ENCODE peak calls at places on chromosomes 7 and 10, in six cellular contexts. L is endothelial cell, K is occipital lobe, O is mucosa of descending colon, C is bronchial epithelial cell, N is hepatocyte. F is an unnamed sample.

GRCh38 chr7:6479067-6479466 is 31.3 kb upstream of the DAGLB start:
- DNase-seq in L (no peak), K (no peak), O (peak; percentile 18), C (no peak), N (no peak), F (no peak)

GRCh38 chr7:118918556-118918955 is 694.1 kb downstream of the ANKRD7 start:
- DNase-seq in L (no peak), K (no peak), O (no peak), C (peak; percentile 58), N (peak; percentile 22), F (no peak)

GRCh38 chr7:19016140-19016539 is 101.3 kb downstream of the TWIST1 start:
- DNase-seq in L (no peak), K (no peak), O (no peak), C (peak; percentile 51), N (no peak), F (no peak)

GRCh38 chr7:23043441-23043840 is 29.5 kb upstream of the HYCC1 start:
- DNase-seq in L (no peak), K (no peak), O (no peak), C (no peak), N (no peak), F (no peak)

GRCh38 chr10:49057481-49057880 is 57.8 kb downstream of the VSTM4 start:
- DNase-seq in L (no peak), K (no peak), O (no peak), C (no peak), N (no peak), F (no peak)

GRCh38 chr7:16668049-16668858 is 22.3 kb downstream of the BZW2 start:
- DNase-seq in L (no peak), K (no peak), O (no peak), C (peak; percentile 100), N (peak; percentile 91), F (peak; percentile 74)

GRCh38 chr7:87234949-87235348 is 15.4 kb upstream of the TMEM243 start:
- DNase-seq in L (no peak), K (no peak), O (no peak), C (peak; percentile 20), N (no peak), F (no peak)

GRCh38 chr7:157056957-157057902 is 46.8 kb upstream of the MNX1 start:
- DNase-seq in L (no peak), K (no peak), O (no peak), C (no peak), N (no peak), F (no peak)

GRCh38 chr10:131166486-131166885 is 145.0 kb downstream of the TCERG1L start:
- DNase-seq in L (no peak), K (no peak), O (no peak), C (no peak), N (no peak), F (no peak)

GRCh38 chr7:100598425-100598824 is 3.7 kb upstream of the PCOLCE start:
- DNase-seq in L (no peak), K (no peak), O (no peak), C (no peak), N (no peak), F (no peak)

GRCh38 chr7:73741600-73741999 is 3.0 kb upstream of the ABHD11 start:
- DNase-seq in L (no peak), K (no peak), O (no peak), C (no peak), N (no peak), F (no peak)

GRCh38 chr7:116211913-116212596 is 1.7 kb downstream of the TES start:
- DNase-seq in L (no peak), K (no peak), O (no peak), C (peak; percentile 35), N (no peak), F (no peak)

GRCh38 chr7:87581723-87582122 is 19.0 kb downstream of the ABCB1 start:
- DNase-seq in L (no peak), K (no peak), O (no peak), C (no peak), N (no peak), F (no peak)

GRCh38 chr7:74481458-74482324 is 28.0 kb downstream of the GTF2IRD1 start:
- DNase-seq in L (no peak), K (no peak), O (no peak), C (no peak), N (no peak), F (no peak)

GRCh38 chr10:94524146-94524545 is 21.4 kb upstream of the HELLS start:
- DNase-seq in L (no peak), K (no peak), O (no peak), C (no peak), N (no peak), F (no peak)

GRCh38 chr7:155531686-155532085 is 14.7 kb downstream of the CNPY1 start:
- DNase-seq in L (no peak), K (no peak), O (no peak), C (peak; percentile 22), N (peak; percentile 24), F (no peak)

GRCh38 chr7:46999866-47000265 is 582.0 kb downstream of the TNS3 start:
- DNase-seq in L (no peak), K (no peak), O (no peak), C (no peak), N (no peak), F (no peak)

GRCh38 chr7:128889121-128889520 is 21.4 kb downstream of the KCP start:
- DNase-seq in L (no peak), K (no peak), O (no peak), C (peak; percentile 76), N (no peak), F (no peak)

GRCh38 chr7:45720989-45721388 is 146.8 kb downstream of the ADCY1 start:
- DNase-seq in L (no peak), K (no peak), O (no peak), C (no peak), N (no peak), F (no peak)

GRCh38 chr7:36084485-36085091 is 68.5 kb upstream of the EEPD1 start:
- DNase-seq in L (peak; percentile 50), K (peak; percentile 13), O (peak; percentile 62), C (peak; percentile 53), N (peak; percentile 70), F (no peak)

GRCh38 chr10:98511861-98512260 is 65.1 kb upstream of the HPS1 start:
- DNase-seq in L (no peak), K (no peak), O (no peak), C (no peak), N (no peak), F (no peak)

GRCh38 chr7:73612598-73613269 is 11.6 kb downstream of the MLXIPL start:
- DNase-seq in L (peak; percentile 49), K (no peak), O (peak; percentile 73), C (peak; percentile 61), N (peak; percentile 86), F (no peak)

GRCh38 chr10:87585565-87586514 is 73.8 kb upstream of the PAPSS2 start:
- DNase-seq in L (no peak), K (no peak), O (no peak), C (peak; percentile 92), N (peak; percentile 86), F (no peak)

GRCh38 chr7:119900996-119901395 is 372.0 kb upstream of the KCND2 start:
- DNase-seq in L (no peak), K (no peak), O (no peak), C (no peak), N (no peak), F (no peak)

GRCh38 chr10:71528371-71529202 is 131.9 kb downstream of the CDH23 start:
- DNase-seq in L (no peak), K (no peak), O (no peak), C (no peak), N (no peak), F (no peak)

GRCh38 chr10:29946953-29947700 is 112.3 kb downstream of the JCAD start:
- DNase-seq in L (no peak), K (no peak), O (no peak), C (peak; percentile 89), N (peak; percentile 51), F (no peak)

GRCh38 chr10:98560585-98560984 is 113.8 kb upstream of the HPS1 start:
- DNase-seq in L (no peak), K (no peak), O (no peak), C (no peak), N (no peak), F (no peak)

GRCh38 chr10:113027574-113028392 is 77.7 kb downstream of the TCF7L2 start:
- DNase-seq in L (no peak), K (no peak), O (no peak), C (peak; percentile 22), N (no peak), F (no peak)

GRCh38 chr7:94580601-94581000 is 71.0 kb downstream of the CASD1 start:
- DNase-seq in L (no peak), K (no peak), O (no peak), C (peak; percentile 25), N (peak; percentile 60), F (no peak)

GRCh38 chr7:15828881-15829280 is 142.4 kb upstream of the MEOX2 start:
- DNase-seq in L (no peak), K (no peak), O (no peak), C (no peak), N (no peak), F (no peak)